ENCODE peak calls at places on chromosomes 3 and 15, in seven cellular contexts. N is heart right ventricle, Z is COR-L47, E is fibroblast of the aortic adventitia, P is foreskin melanocyte, A is NCI-H187, F is RPMI7951. J is an unnamed sample.

GRCh38 chr15:101193063-101193712 is 58.7 kb downstream of the CHSY1 start:
- DNase-seq in E (peak; percentile 88), P (peak; percentile 24), F (no peak), Z (no peak), A (no peak), N (peak; percentile 49), J (peak; percentile 82)

GRCh38 chr15:28005004-28005527 is 94.0 kb downstream of the OCA2 start:
- DNase-seq in F (no peak), E (no peak), A (no peak), Z (no peak), N (no peak), P (no peak), J (no peak)

GRCh38 chr15:87557871-87558270 is 698.7 kb downstream of the NTRK3 start:
- DNase-seq in Z (no peak), F (no peak), P (no peak), N (no peak), A (no peak), E (peak; percentile 38), J (no peak)

GRCh38 chr3:79361748-79362378 is 405.9 kb downstream of the ROBO1 start:
- DNase-seq in E (peak; percentile 67), F (peak; percentile 47), A (no peak), N (no peak), Z (peak; percentile 1), P (peak; percentile 23), J (no peak)

GRCh38 chr15:29090617-29091466 is 178.8 kb downstream of the NSMCE3 start:
- DNase-seq in F (no peak), E (no peak), N (no peak), Z (peak; percentile 15), P (no peak), A (no peak), J (no peak)

GRCh38 chr15:53296603-53297002 is 462.9 kb downstream of the WDR72 start:
- DNase-seq in N (no peak), P (no peak), E (no peak), A (no peak), F (no peak), Z (no peak), J (no peak)

GRCh38 chr3:52704611-52705437 is 767 bp downstream of the GLT8D1 start:
- DNase-seq in F (peak; percentile 60), N (no peak), E (no peak), A (no peak), P (no peak), Z (no peak), J (no peak)

GRCh38 chr3:5084224-5084623 is 37.9 kb upstream of the ARL8B start:
- DNase-seq in P (no peak), E (no peak), Z (no peak), F (no peak), A (no peak), N (no peak), J (no peak)

GRCh38 chr3:69326821-69327433 is 59.0 kb downstream of the FRMD4B start:
- DNase-seq in F (no peak), E (no peak), N (no peak), P (no peak), Z (no peak), A (no peak), J (no peak)

GRCh38 chr3:50156991-50157493 is 1.9 kb downstream of the SEMA3F start:
- DNase-seq in E (peak; percentile 26), P (no peak), F (no peak), A (no peak), Z (no peak), N (no peak), J (no peak)

GRCh38 chr15:71237456-71238188 is 122.4 kb downstream of the THSD4 start:
- DNase-seq in F (peak; percentile 98), P (no peak), N (peak; percentile 66), Z (peak; percentile 66), A (no peak), E (peak; percentile 98), J (peak; percentile 83)

GRCh38 chr3:98967758-98968157 is 66.3 kb upstream of the DCBLD2 start:
- DNase-seq in F (no peak), P (no peak), Z (no peak), A (no peak), E (no peak), N (no peak), J (no peak)

GRCh38 chr3:141311496-141312358 is 56.6 kb upstream of the ZBTB38 start:
- DNase-seq in N (peak; percentile 98), P (peak; percentile 94), A (peak; percentile 88), Z (peak; percentile 99), E (peak; percentile 98), F (peak; percentile 97), J (peak; percentile 99)

GRCh38 chr15:25481208-25481862 is 42.5 kb upstream of the UBE3A start:
- DNase-seq in N (no peak), Z (peak; percentile 92), P (no peak), F (no peak), A (peak; percentile 6), E (no peak), J (no peak)

GRCh38 chr3:138078901-138079344 is 36.5 kb downstream of the DZIP1L start:
- DNase-seq in E (peak; percentile 90), P (peak; percentile 19), F (peak; percentile 86), Z (no peak), N (no peak), A (no peak), J (no peak)

GRCh38 chr15:101012326-101013040 is 93.3 kb downstream of the LRRK1 start:
- DNase-seq in N (no peak), P (no peak), Z (no peak), A (no peak), E (no peak), F (no peak), J (no peak)

GRCh38 chr3:10666621-10667020 is 149.4 kb upstream of the SLC6A11 start:
- DNase-seq in E (no peak), A (no peak), Z (no peak), N (peak; percentile 44), P (no peak), F (no peak), J (peak; percentile 73)

GRCh38 chr3:48633743-48634142 is 1.5 kb downstream of the SLC26A6 start:
- DNase-seq in E (no peak), Z (no peak), A (no peak), N (no peak), F (no peak), P (no peak), J (no peak)

GRCh38 chr3:49636883-49637609 is 37.1 kb upstream of the APEH start:
- DNase-seq in A (no peak), P (no peak), F (no peak), E (no peak), N (no peak), Z (no peak), J (no peak)